ENCODE peak calls at places on chromosomes 3 and 15, in eight cellular contexts. One of them, this sample, is unnamed.
A peak's percentile ranks its signal among the peaks of the same experiment; 100 is the strongest.

GRCh38 chr3:159818399-159818798 is 170.2 kb upstream of the IL12A start:
- DNase-seq in AG09319: no peak
- DNase-seq in NCI-H1694: no peak
- DNase-seq in COR-L47: no peak
- DNase-seq in ELF-1: peak; percentile 65
- DNase-seq in T-helper 22 cell: no peak
- DNase-seq in CD4-positive, CD25-positive, alpha-beta regulatory T cell: no peak
- DNase-seq in colonic mucosa: no peak
- DNase-seq in this sample: no peak

GRCh38 chr3:169044341-169045113 is 619.0 kb downstream of the MECOM start:
- DNase-seq in ELF-1: no peak
- DNase-seq in AG09319: no peak
- DNase-seq in NCI-H1694: no peak
- DNase-seq in T-helper 22 cell: no peak
- DNase-seq in CD4-positive, CD25-positive, alpha-beta regulatory T cell: no peak
- DNase-seq in colonic mucosa: no peak
- DNase-seq in COR-L47: no peak
- DNase-seq in this sample: no peak

GRCh38 chr15:79960502-79961217 is 10.3 kb downstream of the BCL2A1 start:
- DNase-seq in CD4-positive, CD25-positive, alpha-beta regulatory T cell: no peak
- DNase-seq in NCI-H1694: no peak
- DNase-seq in T-helper 22 cell: no peak
- DNase-seq in AG09319: no peak
- DNase-seq in COR-L47: no peak
- DNase-seq in ELF-1: no peak
- DNase-seq in colonic mucosa: no peak
- DNase-seq in this sample: no peak

GRCh38 chr3:44077267-44077666 is 164.4 kb upstream of the TOPAZ1 start:
- DNase-seq in CD4-positive, CD25-positive, alpha-beta regulatory T cell: no peak
- DNase-seq in colonic mucosa: no peak
- DNase-seq in AG09319: no peak
- DNase-seq in NCI-H1694: no peak
- DNase-seq in ELF-1: no peak
- DNase-seq in COR-L47: peak; percentile 19
- DNase-seq in T-helper 22 cell: no peak
- DNase-seq in this sample: no peak

GRCh38 chr3:149971403-149972075 is 844 bp upstream of the PFN2 start:
- DNase-seq in CD4-positive, CD25-positive, alpha-beta regulatory T cell: peak; percentile 34
- DNase-seq in NCI-H1694: peak; percentile 36
- DNase-seq in AG09319: no peak
- DNase-seq in COR-L47: peak; percentile 90
- DNase-seq in ELF-1: peak; percentile 86
- DNase-seq in colonic mucosa: peak; percentile 57
- DNase-seq in T-helper 22 cell: no peak
- DNase-seq in this sample: peak; percentile 78

GRCh38 chr3:53056442-53056841 is 10.6 kb upstream of the SFMBT1 start:
- DNase-seq in CD4-positive, CD25-positive, alpha-beta regulatory T cell: no peak
- DNase-seq in ELF-1: peak; percentile 41
- DNase-seq in NCI-H1694: no peak
- DNase-seq in colonic mucosa: no peak
- DNase-seq in COR-L47: no peak
- DNase-seq in AG09319: no peak
- DNase-seq in T-helper 22 cell: no peak
- DNase-seq in this sample: no peak

GRCh38 chr3:56133423-56133822 is 334.8 kb downstream of the ERC2 start:
- DNase-seq in CD4-positive, CD25-positive, alpha-beta regulatory T cell: no peak
- DNase-seq in NCI-H1694: no peak
- DNase-seq in ELF-1: no peak
- DNase-seq in T-helper 22 cell: no peak
- DNase-seq in AG09319: no peak
- DNase-seq in COR-L47: no peak
- DNase-seq in colonic mucosa: no peak
- DNase-seq in this sample: no peak

GRCh38 chr3:158991146-158991705 is 189.4 kb downstream of the MFSD1 start:
- DNase-seq in T-helper 22 cell: no peak
- DNase-seq in ELF-1: peak; percentile 80
- DNase-seq in COR-L47: peak; percentile 94
- DNase-seq in NCI-H1694: no peak
- DNase-seq in colonic mucosa: peak; percentile 85
- DNase-seq in CD4-positive, CD25-positive, alpha-beta regulatory T cell: no peak
- DNase-seq in AG09319: no peak
- DNase-seq in this sample: no peak

GRCh38 chr3:197292083-197293042 is 6.0 kb downstream of the DLG1 start:
- DNase-seq in ELF-1: no peak
- DNase-seq in COR-L47: no peak
- DNase-seq in AG09319: no peak
- DNase-seq in NCI-H1694: no peak
- DNase-seq in CD4-positive, CD25-positive, alpha-beta regulatory T cell: no peak
- DNase-seq in T-helper 22 cell: no peak
- DNase-seq in colonic mucosa: no peak
- DNase-seq in this sample: no peak

GRCh38 chr3:127706785-127707351 is 34.1 kb downstream of the ABTB1 start:
- DNase-seq in NCI-H1694: no peak
- DNase-seq in CD4-positive, CD25-positive, alpha-beta regulatory T cell: no peak
- DNase-seq in COR-L47: no peak
- DNase-seq in AG09319: no peak
- DNase-seq in colonic mucosa: no peak
- DNase-seq in T-helper 22 cell: no peak
- DNase-seq in ELF-1: no peak
- DNase-seq in this sample: no peak